ENCODE peak calls at places on chromosomes 11 and 22, in four cellular contexts. I is breast epithelium, C is A549, E is GM12891. H is an unnamed sample.

GRCh38 chr11:131809203-131809948 is 439.0 kb downstream of the NTM start:
- DNase-seq in I (no peak), C (no peak), E (no peak), H (no peak)

GRCh38 chr11:115736146-115736545 is 231.9 kb upstream of the CADM1 start:
- DNase-seq in I (no peak), C (no peak), E (no peak), H (no peak)

GRCh38 chr11:12019867-12020416 is 11.5 kb upstream of the DKK3 start:
- DNase-seq in I (no peak), C (no peak), E (no peak), H (no peak)

GRCh38 chr22:49866646-49867045 is 13.0 kb downstream of the ZBED4 start:
- DNase-seq in I (no peak), C (no peak), E (no peak), H (no peak)

GRCh38 chr11:19511413-19512183 is 201.0 kb upstream of the NAV2 start:
- DNase-seq in I (no peak), C (no peak), E (no peak), H (no peak)

GRCh38 chr22:47284360-47284759 is 521.9 kb downstream of the TBC1D22A start:
- DNase-seq in I (no peak), C (no peak), E (no peak), H (no peak)

GRCh38 chr11:12318791-12319733 is 58.3 kb upstream of the PARVA start:
- DNase-seq in I (no peak), C (no peak), E (no peak), H (no peak)

GRCh38 chr11:75100314-75100713 is 3.6 kb upstream of the OR2AT4 start:
- DNase-seq in I (no peak), C (peak), E (peak), H (no peak)

GRCh38 chr11:126197277-126197939 is 14.0 kb downstream of the RPUSD4 start:
- DNase-seq in I (no peak), C (no peak), E (no peak), H (no peak)

GRCh38 chr22:27512283-27512761 is 289.2 kb downstream of the MN1 start:
- DNase-seq in I (no peak), C (peak), E (no peak), H (peak)

GRCh38 chr22:42180349-42180842 is 49.8 kb upstream of the CYP2D6 start:
- DNase-seq in I (no peak), C (no peak), E (no peak), H (no peak)

GRCh38 chr11:36300651-36301050 is 4.6 kb downstream of the PRR5L start:
- DNase-seq in I (no peak), C (no peak), E (no peak), H (no peak)

GRCh38 chr22:40679964-40680818 is 907 bp downstream of the MCHR1 start:
- DNase-seq in I (no peak), C (peak), E (no peak), H (no peak)

DNA sequence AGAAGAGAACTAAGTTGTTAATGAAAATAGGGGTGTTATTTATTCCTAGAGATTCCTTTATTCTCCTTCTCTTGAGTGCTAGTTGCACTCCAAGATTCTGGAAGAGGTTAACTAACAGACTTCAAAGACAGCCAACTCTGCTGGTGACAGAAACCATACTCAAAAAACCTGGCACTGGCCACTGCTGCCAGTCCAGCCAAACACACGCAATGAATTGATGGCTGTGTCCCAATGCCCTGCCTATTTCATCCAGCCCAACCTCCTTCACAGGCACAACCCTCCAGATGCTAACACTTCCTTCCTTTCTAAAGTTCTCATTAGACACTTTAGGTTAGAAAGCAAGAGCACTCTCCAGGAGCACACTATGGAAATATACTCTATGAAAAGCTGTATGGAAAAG is 150.8 kb upstream of the C11orf58 start:
- DNase-seq in I (no peak), C (no peak), E (no peak), H (no peak)
- TF ChIP-seq POLR2A in I (no peak), C (no peak), E (no peak), H (no peak)

DNA sequence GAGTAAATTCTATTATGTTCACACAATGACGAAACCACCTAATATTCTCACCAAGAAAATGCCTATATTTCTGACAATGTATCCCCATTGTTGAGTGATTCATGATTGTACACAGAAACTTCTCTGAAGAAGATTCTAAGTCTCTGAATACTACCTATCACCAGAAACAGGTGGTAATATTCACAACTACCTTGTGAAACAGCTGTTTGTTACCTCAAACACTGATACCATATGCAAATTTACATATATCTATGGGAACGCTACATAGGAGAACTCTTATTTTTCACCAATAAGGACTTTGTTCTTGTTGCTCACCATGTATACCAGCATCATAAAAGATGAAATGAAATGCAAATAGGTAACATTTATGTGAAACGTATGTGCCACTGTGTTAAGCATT is 59.3 kb downstream of the PDGFD start:
- DNase-seq in I (no peak), C (no peak), E (no peak), H (no peak)
- TF ChIP-seq POLR2A in I (no peak), C (no peak), E (no peak), H (no peak)

GRCh38 chr11:7672960-7673723 is at the start of gene CYB5R2:
- DNase-seq in I (peak), C (peak), E (no peak), H (no peak)
- TF ChIP-seq POLR2A in I (no peak), C (peak), E (peak), H (no peak)

DNA sequence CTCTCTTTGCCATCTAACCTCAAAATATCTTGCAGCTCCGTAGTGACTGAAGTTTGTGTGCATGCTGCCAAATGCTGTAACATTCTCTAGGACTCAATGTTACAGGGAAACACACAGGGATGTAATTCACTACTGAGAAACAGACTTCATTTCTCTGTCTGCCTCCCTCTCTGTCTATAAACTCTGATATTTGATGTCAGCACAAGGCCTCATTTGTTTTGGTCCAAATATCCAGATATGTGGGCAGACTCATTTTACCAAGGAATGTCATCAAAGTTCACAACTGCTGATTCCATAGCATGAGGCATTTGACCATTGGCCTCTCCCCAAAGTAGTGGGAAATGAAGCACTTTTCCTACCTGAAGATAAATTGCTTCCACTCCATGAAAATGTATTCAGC is 2.5 kb upstream of the PRRG4 start:
- DNase-seq in I (no peak), C (no peak), E (no peak), H (no peak)
- TF ChIP-seq POLR2A in I (no peak), C (no peak), E (no peak), H (no peak)

GRCh38 chr22:38314992-38315800 is 2.0 kb downstream of the CSNK1E start:
- DNase-seq in I (no peak), C (no peak), E (no peak), H (no peak)

GRCh38 chr22:38317995-38318715 is 922 bp upstream of the CSNK1E start:
- DNase-seq in I (peak), C (peak), E (no peak), H (no peak)

GRCh38 chr22:38315801-38316339 is 1.4 kb downstream of the CSNK1E start:
- DNase-seq in I (no peak), C (no peak), E (no peak), H (no peak)

GRCh38 chr22:38317237-38317994 is at the start of gene CSNK1E:
- DNase-seq in I (peak), C (peak), E (peak), H (peak)

GRCh38 chr22:38316340-38317236 is 645 bp downstream of the CSNK1E start:
- DNase-seq in I (peak), C (peak), E (peak), H (no peak)
- TF ChIP-seq POLR2A in I (no peak), C (no peak), E (no peak), H (no peak)

DNA sequence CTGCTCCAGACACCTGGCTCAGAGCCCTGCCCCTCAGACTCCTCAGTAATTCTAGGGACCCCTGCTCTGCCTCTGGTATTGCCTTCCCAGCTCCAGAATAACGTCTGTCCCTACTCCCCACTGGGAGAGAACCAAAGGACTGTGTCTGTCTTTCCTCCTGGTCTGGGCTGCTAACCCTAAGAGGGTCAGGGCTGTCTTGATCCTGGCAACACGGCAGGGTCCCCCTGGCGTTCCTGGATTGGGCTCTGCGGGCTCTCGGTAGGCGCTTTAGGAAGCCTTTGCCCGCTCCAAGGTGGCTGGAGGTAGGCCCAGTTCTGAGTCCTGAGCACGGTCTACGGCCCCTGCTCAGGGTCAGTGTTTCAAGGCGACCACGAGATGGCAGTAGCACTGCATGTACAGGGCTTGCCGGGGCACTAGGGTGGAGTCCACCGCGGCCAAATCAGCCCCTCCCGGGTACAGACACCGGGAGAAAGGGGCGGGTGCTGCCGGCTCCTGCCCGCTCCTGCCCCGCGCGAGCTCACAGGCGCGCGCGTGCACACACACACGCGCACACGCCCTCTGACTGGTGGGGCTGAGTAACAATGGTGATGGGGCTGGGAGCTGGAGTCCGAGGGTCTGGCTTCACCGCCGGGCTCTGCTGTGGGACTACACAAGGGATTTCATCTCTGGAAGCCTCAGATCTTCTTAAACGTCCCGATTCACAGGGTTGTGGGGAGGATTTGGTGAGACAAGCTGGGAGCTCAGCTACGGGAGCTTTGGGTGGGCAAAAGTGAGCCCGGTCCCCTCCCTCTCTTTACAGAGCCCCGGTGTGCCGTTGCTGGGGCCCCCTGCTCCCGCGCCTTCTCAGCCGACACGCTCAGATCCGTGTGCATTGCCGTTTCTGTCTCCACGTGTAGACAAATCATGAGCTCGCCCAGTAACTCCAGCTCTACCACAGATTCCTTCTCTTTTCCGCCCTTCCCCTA is 30.1 kb upstream of the HMOX1 start:
- DNase-seq in I (peak), C (peak), E (peak), H (peak)
- TF ChIP-seq POLR2A in I (no peak), C (peak), E (no peak), H (peak)

DNA sequence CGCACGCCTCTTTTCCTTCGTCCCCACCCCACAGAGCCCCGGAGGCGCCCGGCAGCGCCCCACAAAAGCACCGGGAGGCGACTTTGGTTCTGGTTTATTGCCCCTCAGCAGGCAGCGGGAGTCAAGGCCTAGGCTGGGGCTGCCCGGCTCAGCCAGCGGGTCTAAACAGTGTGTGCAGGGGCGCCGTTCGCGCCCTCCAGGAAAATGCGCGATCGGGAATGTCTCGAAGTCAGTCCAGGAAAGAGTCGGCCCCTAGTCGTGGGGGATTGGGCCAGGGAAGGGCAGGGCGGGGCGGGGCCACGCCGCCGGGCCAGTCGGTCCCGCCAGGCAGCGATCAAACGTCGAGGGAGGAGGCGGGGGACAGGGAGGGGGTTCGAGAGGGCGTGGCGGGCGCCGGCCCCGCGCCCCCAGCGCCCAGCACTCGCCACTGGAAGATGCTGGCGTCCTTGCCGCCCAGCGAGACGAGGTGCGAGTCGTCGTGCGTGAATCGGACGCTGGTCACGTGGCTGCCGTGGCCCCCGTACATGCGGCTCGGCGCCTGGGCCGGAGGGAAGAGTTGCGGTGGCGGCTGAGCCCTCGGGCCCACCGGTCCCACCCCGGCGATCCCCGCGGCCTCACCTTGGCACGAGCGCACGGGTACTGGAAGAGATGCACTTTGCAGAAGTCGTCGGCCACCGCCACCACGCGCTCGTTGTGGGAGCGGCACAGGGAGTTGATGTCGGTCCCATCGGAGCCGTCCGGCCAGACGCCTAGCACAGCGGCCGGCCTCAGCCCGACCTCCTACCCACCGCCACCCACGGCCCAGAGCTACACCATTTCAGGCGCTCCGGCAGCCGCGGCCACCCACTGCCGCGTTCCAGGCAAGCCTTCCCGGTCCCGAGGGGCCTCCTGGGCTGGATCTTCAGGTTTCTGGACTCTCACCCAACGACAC is 741 bp upstream of the MTA2 start:
- DNase-seq in I (peak), C (peak), E (no peak), H (peak)
- TF ChIP-seq POLR2A in I (no peak), C (no peak), E (no peak), H (no peak)

GRCh38 chr11:119422505-119423416 is at the start of gene THY1:
- DNase-seq in I (no peak), C (no peak), E (no peak), H (no peak)
- TF ChIP-seq POLR2A in I (no peak), C (no peak), E (no peak), H (no peak)

DNA sequence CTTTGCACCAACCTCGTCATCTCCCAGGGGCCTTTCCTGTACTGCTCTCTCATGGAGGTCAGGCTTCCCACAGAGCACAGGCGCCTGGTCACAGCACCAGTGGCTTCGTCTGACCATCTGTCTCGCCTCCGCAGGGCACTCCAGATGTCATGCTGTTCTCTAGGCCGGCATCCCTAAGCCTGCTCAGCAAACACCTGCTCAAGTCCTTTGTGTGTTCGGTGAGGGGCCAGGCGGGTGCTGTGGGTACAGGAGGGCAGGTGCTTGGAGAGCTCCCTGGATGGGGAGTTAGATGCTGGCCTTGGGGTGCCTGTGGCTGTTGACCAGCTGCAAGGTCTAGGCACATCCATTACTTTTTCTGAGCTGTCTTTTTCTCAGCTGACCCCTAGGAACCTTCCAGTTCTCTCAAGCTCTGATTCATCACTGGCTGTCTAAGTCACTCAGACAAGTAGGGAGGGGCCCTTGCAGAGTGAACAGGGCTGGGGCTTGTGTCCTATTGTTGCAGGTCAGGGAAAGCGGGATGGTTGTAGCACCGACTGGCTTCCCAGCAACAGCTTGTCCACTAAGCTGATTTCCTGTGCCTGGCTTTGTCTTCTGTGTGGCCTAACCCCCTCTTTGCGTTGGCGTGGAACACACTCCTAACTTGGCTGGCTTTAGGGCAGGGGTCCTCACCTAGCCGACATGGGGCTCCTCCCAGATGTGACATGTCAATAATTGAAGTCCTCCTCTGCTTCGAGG is 9.2 kb downstream of the CLDN5 start:
- DNase-seq in I (no peak), C (no peak), E (no peak), H (no peak)
- TF ChIP-seq POLR2A in I (no peak), C (no peak), E (no peak), H (no peak)

GRCh38 chr11:65170058-65170534 is at the start of gene SPDYC:
- DNase-seq in I (no peak), C (no peak), E (no peak), H (no peak)
- TF ChIP-seq POLR2A in I (no peak), C (no peak), E (no peak), H (no peak)

H was measured in suprapubic skin.